ENCODE peak calls at places on chromosomes 12 and 14, in five cellular contexts. U is HepG2, I is stomach, M is gastrocnemius medialis, F is MM.1S. H is an unnamed sample.

GRCh38 chr14:100100032-100100405 is 34.8 kb downstream of the EVL start:
- DNase-seq in U (no peak), I (no peak), M (no peak), F (no peak), H (no peak)

GRCh38 chr14:59482471-59483331 is 1.5 kb downstream of the L3HYPDH start:
- DNase-seq in U (peak; percentile 58), I (no peak), M (no peak), F (no peak), H (no peak)

GRCh38 chr12:24776856-24777255 is 172.0 kb downstream of the BCAT1 start:
- DNase-seq in U (no peak), I (no peak), M (no peak), F (no peak), H (no peak)

GRCh38 chr12:82300611-82301010 is 57.6 kb downstream of the CCDC59 start:
- DNase-seq in U (no peak), I (no peak), M (no peak), F (no peak), H (no peak)

GRCh38 chr14:52950410-52950897 is 396 bp downstream of the FERMT2 start:
- DNase-seq in U (peak; percentile 22), I (peak; percentile 35), M (no peak), F (no peak), H (peak; percentile 71)

GRCh38 chr14:90388437-90388836 is 8.4 kb upstream of the CALM1 start:
- DNase-seq in U (no peak), I (peak; percentile 40), M (peak; percentile 63), F (no peak), H (no peak)

GRCh38 chr12:47775100-47775911 is 2.3 kb downstream of the SLC48A1 start:
- DNase-seq in U (no peak), I (no peak), M (no peak), F (no peak), H (no peak)

GRCh38 chr12:15931590-15932053 is 20.5 kb downstream of the DERA start:
- DNase-seq in U (peak; percentile 44), I (no peak), M (no peak), F (no peak), H (no peak)

GRCh38 chr12:115451785-115452736 is 768.1 kb upstream of the TBX3 start:
- DNase-seq in U (peak; percentile 66), I (peak; percentile 63), M (no peak), F (peak; percentile 6), H (peak; percentile 73)

GRCh38 chr12:92629349-92630065 is 73.3 kb upstream of the PLEKHG7 start:
- DNase-seq in U (no peak), I (peak; percentile 31), M (no peak), F (no peak), H (no peak)

GRCh38 chr14:59268011-59268410 is 79.5 kb downstream of the DAAM1 start:
- DNase-seq in U (no peak), I (no peak), M (no peak), F (no peak), H (no peak)

GRCh38 chr12:92695056-92695455 is 7.7 kb upstream of the PLEKHG7 start:
- DNase-seq in U (no peak), I (no peak), M (no peak), F (no peak), H (no peak)

GRCh38 chr12:904010-904414 is 45.5 kb downstream of the RAD52 start:
- DNase-seq in U (no peak), I (no peak), M (no peak), F (no peak), H (no peak)

GRCh38 chr14:56718312-56718711 is 92.0 kb downstream of the OTX2 start:
- DNase-seq in U (peak; percentile 50), I (no peak), M (no peak), F (no peak), H (no peak)

GRCh38 chr12:31951008-31951407 is 8.2 kb upstream of the RESF1 start:
- DNase-seq in U (no peak), I (no peak), M (no peak), F (no peak), H (no peak)

GRCh38 chr14:103105580-103106168 is 11.1 kb downstream of the EXOC3L4 start:
- DNase-seq in U (no peak), I (no peak), M (no peak), F (peak; percentile 44), H (no peak)

GRCh38 chr12:128694445-128694844 is 129.3 kb downstream of the SLC15A4 start:
- DNase-seq in U (no peak), I (no peak), M (no peak), F (no peak), H (no peak)

GRCh38 chr12:47982770-47983169 is 19.4 kb downstream of the TMEM106C start:
- DNase-seq in U (no peak), I (no peak), M (no peak), F (no peak), H (no peak)

GRCh38 chr12:131261906-131262305 is 308.2 kb downstream of the ADGRD1 start:
- DNase-seq in U (no peak), I (no peak), M (no peak), F (no peak), H (no peak)

GRCh38 chr12:32334384-32334783 is 65.0 kb upstream of the FGD4 start:
- DNase-seq in U (no peak), I (no peak), M (no peak), F (peak; percentile 54), H (no peak)

GRCh38 chr14:55123101-55123500 is 6.0 kb upstream of the LGALS3 start:
- DNase-seq in U (no peak), I (no peak), M (no peak), F (no peak), H (no peak)

GRCh38 chr12:119804011-119804641 is 73.0 kb downstream of the CIT start:
- DNase-seq in U (peak; percentile 54), I (peak; percentile 57), M (peak; percentile 40), F (no peak), H (peak; percentile 81)

GRCh38 chr12:97022831-97023230 is 115.8 kb downstream of the NEDD1 start:
- DNase-seq in U (no peak), I (no peak), M (no peak), F (no peak), H (no peak)
- TF ChIP-seq CTCF in U (no peak), I (no peak), M (no peak), F (no peak), H (no peak)

DNA sequence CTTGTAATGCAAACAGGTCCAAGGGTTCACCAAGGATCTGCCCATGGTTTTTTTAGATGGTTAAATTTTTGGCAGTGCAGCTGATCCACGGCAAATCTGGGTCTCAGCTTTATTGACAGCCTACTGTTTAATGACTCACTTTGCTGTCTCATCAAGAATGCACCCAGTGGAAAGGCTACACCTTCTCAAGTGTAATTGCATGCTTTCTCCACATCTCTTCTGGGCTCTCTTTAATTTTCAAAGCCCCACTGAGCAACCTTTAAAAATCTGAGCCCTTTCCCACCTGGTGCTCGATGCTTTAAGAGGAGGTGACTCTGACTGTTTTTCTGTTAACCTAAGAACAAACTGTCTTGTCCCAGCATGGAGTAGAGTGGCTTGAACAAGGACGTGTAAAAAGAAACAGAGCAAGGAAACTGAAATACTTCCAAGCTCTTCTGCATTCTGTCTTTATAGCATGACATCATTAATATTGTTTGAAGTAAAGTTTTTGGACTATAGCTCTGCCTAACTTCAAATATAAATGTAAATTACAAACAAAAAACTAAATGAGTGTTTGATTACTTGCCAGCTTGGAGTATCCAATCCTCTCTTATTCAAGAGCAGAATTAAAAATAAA is 214.2 kb upstream of the KRR1 start:
- DNase-seq in U (no peak), I (no peak), M (no peak), F (no peak), H (no peak)
- TF ChIP-seq CTCF in U (no peak), I (no peak), M (no peak), F (no peak), H (no peak)

GRCh38 chr14:43005807-43006206 is 1399.1 kb downstream of the LRFN5 start:
- DNase-seq in U (no peak), I (no peak), M (no peak), F (no peak), H (no peak)
- TF ChIP-seq CTCF in U (no peak), I (no peak), M (no peak), F (peak; percentile 11), H (no peak)

DNA sequence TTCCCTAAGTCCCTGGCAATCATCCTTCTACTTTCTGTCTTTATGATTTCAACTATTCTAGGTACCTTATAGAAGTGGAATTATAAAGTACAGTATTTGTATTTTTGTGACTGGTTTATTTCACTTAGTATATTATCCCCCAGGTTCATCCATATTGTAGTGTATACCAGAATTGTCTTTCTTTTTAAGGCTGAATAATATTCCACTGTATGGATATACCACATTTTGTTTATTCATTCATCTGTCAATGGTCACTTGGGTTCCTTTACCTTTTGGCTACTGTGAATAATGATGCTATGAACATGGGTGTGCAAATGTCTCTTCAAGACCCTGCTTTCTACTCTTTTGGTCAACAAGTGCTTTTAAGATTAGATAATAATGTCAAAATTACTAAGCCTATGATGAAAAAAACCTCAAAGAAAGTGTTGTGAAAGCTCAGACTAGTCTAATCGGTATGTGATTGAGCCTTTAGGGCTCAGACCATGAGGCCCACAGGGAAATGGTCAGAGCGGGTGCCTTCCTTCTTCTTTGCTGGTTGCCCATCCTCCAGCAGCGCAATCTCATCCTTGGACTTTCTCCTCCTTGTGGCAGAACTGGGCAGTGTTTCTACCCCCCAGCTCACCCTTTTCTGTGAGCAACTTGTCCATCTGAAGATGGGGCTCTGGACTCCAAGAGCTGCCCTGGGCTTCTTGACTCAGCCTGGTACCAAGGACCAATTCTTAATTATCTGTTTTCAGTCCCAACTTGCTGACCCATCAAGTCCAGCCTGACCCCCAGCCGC is 105.4 kb downstream of the TTC8 start:
- DNase-seq in U (peak; percentile 3), I (no peak), M (no peak), F (no peak), H (no peak)
- TF ChIP-seq CTCF in U (peak; percentile 42), I (no peak), M (no peak), F (no peak), H (no peak)

GRCh38 chr12:8828514-8829127 is 6.2 kb downstream of the A2ML1 start:
- DNase-seq in U (no peak), I (no peak), M (no peak), F (no peak), H (no peak)
- TF ChIP-seq CTCF in U (no peak), I (no peak), M (no peak), F (no peak), H (no peak)

GRCh38 chr14:29529418-29529817 is 398.2 kb downstream of the PRKD1 start:
- DNase-seq in U (peak; percentile 17), I (no peak), M (no peak), F (no peak), H (peak; percentile 44)
- TF ChIP-seq CTCF in U (peak; percentile 51), I (no peak), M (no peak), F (no peak), H (peak; percentile 85)